ENCODE peak calls at places on chromosomes 3 and 15, in eight cellular contexts. One of them, this sample, is unnamed.

GRCh38 chr15:61530769-61531168 is 301.7 kb upstream of the RORA start:
- DNase-seq in naive thymus-derived CD4-positive, alpha-beta T cell: no peak
- DNase-seq in iPS DF 6.9: peak
- DNase-seq in GF-D8: no peak
- DNase-seq in mammary epithelial cell: peak
- DNase-seq in AG04450: no peak
- DNase-seq in thyroid gland: no peak
- DNase-seq in brain pericyte: no peak
- DNase-seq in this sample: no peak

GRCh38 chr15:69666441-69666882 is 213.8 kb downstream of the RPLP1 start:
- DNase-seq in iPS DF 6.9: no peak
- DNase-seq in mammary epithelial cell: peak
- DNase-seq in AG04450: no peak
- DNase-seq in GF-D8: no peak
- DNase-seq in naive thymus-derived CD4-positive, alpha-beta T cell: no peak
- DNase-seq in brain pericyte: no peak
- DNase-seq in thyroid gland: no peak
- DNase-seq in this sample: peak

GRCh38 chr3:127446756-127447155 is 143.8 kb downstream of the TPRA1 start:
- DNase-seq in brain pericyte: no peak
- DNase-seq in AG04450: no peak
- DNase-seq in iPS DF 6.9: no peak
- DNase-seq in thyroid gland: no peak
- DNase-seq in mammary epithelial cell: no peak
- DNase-seq in naive thymus-derived CD4-positive, alpha-beta T cell: no peak
- DNase-seq in GF-D8: no peak
- DNase-seq in this sample: peak

GRCh38 chr3:126124148-126124868 is 40.4 kb upstream of the SLC41A3 start:
- DNase-seq in GF-D8: no peak
- DNase-seq in naive thymus-derived CD4-positive, alpha-beta T cell: no peak
- DNase-seq in mammary epithelial cell: no peak
- DNase-seq in thyroid gland: no peak
- DNase-seq in AG04450: no peak
- DNase-seq in brain pericyte: no peak
- DNase-seq in iPS DF 6.9: no peak
- DNase-seq in this sample: peak

GRCh38 chr15:75653347-75653913 is 5.7 kb downstream of the SNX33 start:
- DNase-seq in mammary epithelial cell: no peak
- DNase-seq in brain pericyte: no peak
- DNase-seq in thyroid gland: no peak
- DNase-seq in naive thymus-derived CD4-positive, alpha-beta T cell: no peak
- DNase-seq in AG04450: no peak
- DNase-seq in iPS DF 6.9: no peak
- DNase-seq in GF-D8: no peak
- DNase-seq in this sample: no peak

GRCh38 chr3:47082519-47082918 is 81.4 kb downstream of the SETD2 start:
- DNase-seq in thyroid gland: no peak
- DNase-seq in GF-D8: no peak
- DNase-seq in iPS DF 6.9: no peak
- DNase-seq in naive thymus-derived CD4-positive, alpha-beta T cell: no peak
- DNase-seq in brain pericyte: peak
- DNase-seq in AG04450: peak
- DNase-seq in mammary epithelial cell: no peak
- DNase-seq in this sample: no peak

GRCh38 chr3:107251819-107252218 is 125.4 kb upstream of the CCDC54 start:
- DNase-seq in mammary epithelial cell: no peak
- DNase-seq in naive thymus-derived CD4-positive, alpha-beta T cell: no peak
- DNase-seq in AG04450: no peak
- DNase-seq in thyroid gland: no peak
- DNase-seq in iPS DF 6.9: no peak
- DNase-seq in GF-D8: no peak
- DNase-seq in brain pericyte: no peak
- DNase-seq in this sample: no peak

GRCh38 chr3:38738630-38739395 is 77.2 kb downstream of the SCN10A start:
- DNase-seq in iPS DF 6.9: peak
- DNase-seq in thyroid gland: peak
- DNase-seq in GF-D8: no peak
- DNase-seq in AG04450: no peak
- DNase-seq in naive thymus-derived CD4-positive, alpha-beta T cell: no peak
- DNase-seq in brain pericyte: peak
- DNase-seq in mammary epithelial cell: peak
- DNase-seq in this sample: no peak

GRCh38 chr3:180421711-180422110 is 180.3 kb upstream of the TTC14 start:
- DNase-seq in brain pericyte: no peak
- DNase-seq in naive thymus-derived CD4-positive, alpha-beta T cell: no peak
- DNase-seq in thyroid gland: no peak
- DNase-seq in mammary epithelial cell: no peak
- DNase-seq in iPS DF 6.9: no peak
- DNase-seq in AG04450: no peak
- DNase-seq in GF-D8: no peak
- DNase-seq in this sample: no peak

GRCh38 chr3:90035643-90036042 is 928.2 kb downstream of the EPHA3 start:
- DNase-seq in iPS DF 6.9: no peak
- DNase-seq in naive thymus-derived CD4-positive, alpha-beta T cell: no peak
- DNase-seq in brain pericyte: no peak
- DNase-seq in mammary epithelial cell: peak
- DNase-seq in AG04450: no peak
- DNase-seq in GF-D8: no peak
- DNase-seq in thyroid gland: no peak
- DNase-seq in this sample: no peak

GRCh38 chr3:170033489-170033888 is 4.3 kb upstream of the GPR160 start:
- DNase-seq in brain pericyte: no peak
- DNase-seq in naive thymus-derived CD4-positive, alpha-beta T cell: peak
- DNase-seq in iPS DF 6.9: no peak
- DNase-seq in AG04450: no peak
- DNase-seq in mammary epithelial cell: no peak
- DNase-seq in thyroid gland: no peak
- DNase-seq in GF-D8: peak
- DNase-seq in this sample: no peak

GRCh38 chr3:83193526-83193925 is 1432.1 kb upstream of the GBE1 start:
- DNase-seq in AG04450: no peak
- DNase-seq in thyroid gland: no peak
- DNase-seq in naive thymus-derived CD4-positive, alpha-beta T cell: no peak
- DNase-seq in brain pericyte: no peak
- DNase-seq in iPS DF 6.9: no peak
- DNase-seq in mammary epithelial cell: no peak
- DNase-seq in GF-D8: no peak
- DNase-seq in this sample: no peak

GRCh38 chr3:102225407-102226132 is 209.2 kb upstream of the ZPLD1 start:
- DNase-seq in AG04450: peak
- DNase-seq in mammary epithelial cell: peak
- DNase-seq in iPS DF 6.9: no peak
- DNase-seq in brain pericyte: peak
- DNase-seq in GF-D8: no peak
- DNase-seq in thyroid gland: no peak
- DNase-seq in naive thymus-derived CD4-positive, alpha-beta T cell: peak
- DNase-seq in this sample: no peak

GRCh38 chr3:108437439-108437838 is 73.0 kb downstream of the MYH15 start:
- DNase-seq in GF-D8: no peak
- DNase-seq in iPS DF 6.9: no peak
- DNase-seq in thyroid gland: peak
- DNase-seq in naive thymus-derived CD4-positive, alpha-beta T cell: no peak
- DNase-seq in brain pericyte: no peak
- DNase-seq in AG04450: no peak
- DNase-seq in mammary epithelial cell: no peak
- DNase-seq in this sample: no peak

GRCh38 chr3:72154391-72155300 is 369.7 kb upstream of the PROK2 start:
- DNase-seq in GF-D8: no peak
- DNase-seq in thyroid gland: no peak
- DNase-seq in naive thymus-derived CD4-positive, alpha-beta T cell: no peak
- DNase-seq in iPS DF 6.9: no peak
- DNase-seq in AG04450: no peak
- DNase-seq in mammary epithelial cell: no peak
- DNase-seq in brain pericyte: no peak
- DNase-seq in this sample: peak

GRCh38 chr3:194324823-194325327 is 26.3 kb downstream of the CPN2 start:
- DNase-seq in GF-D8: no peak
- DNase-seq in iPS DF 6.9: no peak
- DNase-seq in brain pericyte: no peak
- DNase-seq in thyroid gland: no peak
- DNase-seq in mammary epithelial cell: no peak
- DNase-seq in AG04450: no peak
- DNase-seq in naive thymus-derived CD4-positive, alpha-beta T cell: no peak
- DNase-seq in this sample: no peak

GRCh38 chr3:134543113-134543512 is 57.3 kb downstream of the CEP63 start:
- DNase-seq in thyroid gland: no peak
- DNase-seq in mammary epithelial cell: no peak
- DNase-seq in naive thymus-derived CD4-positive, alpha-beta T cell: no peak
- DNase-seq in brain pericyte: no peak
- DNase-seq in iPS DF 6.9: no peak
- DNase-seq in AG04450: no peak
- DNase-seq in GF-D8: peak
- DNase-seq in this sample: no peak

GRCh38 chr3:8983591-8983990 is 20.3 kb upstream of the RAD18 start:
- DNase-seq in GF-D8: no peak
- DNase-seq in naive thymus-derived CD4-positive, alpha-beta T cell: no peak
- DNase-seq in brain pericyte: no peak
- DNase-seq in thyroid gland: no peak
- DNase-seq in iPS DF 6.9: no peak
- DNase-seq in AG04450: no peak
- DNase-seq in mammary epithelial cell: no peak
- DNase-seq in this sample: no peak

GRCh38 chr3:56700136-56700535 is 17.1 kb upstream of the TASOR start:
- DNase-seq in mammary epithelial cell: peak
- DNase-seq in brain pericyte: no peak
- DNase-seq in iPS DF 6.9: no peak
- DNase-seq in AG04450: no peak
- DNase-seq in thyroid gland: no peak
- DNase-seq in GF-D8: no peak
- DNase-seq in naive thymus-derived CD4-positive, alpha-beta T cell: no peak
- DNase-seq in this sample: no peak

GRCh38 chr15:41564286-41564959 is 5.4 kb downstream of the TYRO3 start:
- DNase-seq in thyroid gland: no peak
- DNase-seq in AG04450: no peak
- DNase-seq in GF-D8: no peak
- DNase-seq in brain pericyte: peak
- DNase-seq in mammary epithelial cell: no peak
- DNase-seq in naive thymus-derived CD4-positive, alpha-beta T cell: no peak
- DNase-seq in iPS DF 6.9: no peak
- DNase-seq in this sample: peak

GRCh38 chr15:41827290-41827879 is 507 bp upstream of the JMJD7 start:
- DNase-seq in mammary epithelial cell: no peak
- DNase-seq in GF-D8: no peak
- DNase-seq in brain pericyte: no peak
- DNase-seq in thyroid gland: peak
- DNase-seq in AG04450: no peak
- DNase-seq in iPS DF 6.9: no peak
- DNase-seq in naive thymus-derived CD4-positive, alpha-beta T cell: no peak
- DNase-seq in this sample: peak

GRCh38 chr3:136893848-136894443 is 31.9 kb downstream of the NCK1 start:
- DNase-seq in thyroid gland: no peak
- DNase-seq in AG04450: peak
- DNase-seq in iPS DF 6.9: no peak
- DNase-seq in GF-D8: no peak
- DNase-seq in brain pericyte: no peak
- DNase-seq in naive thymus-derived CD4-positive, alpha-beta T cell: no peak
- DNase-seq in mammary epithelial cell: peak
- DNase-seq in this sample: no peak

GRCh38 chr3:14146381-14147062 is 21.7 kb downstream of the TMEM43 start:
- DNase-seq in AG04450: no peak
- DNase-seq in iPS DF 6.9: no peak
- DNase-seq in naive thymus-derived CD4-positive, alpha-beta T cell: no peak
- DNase-seq in thyroid gland: no peak
- DNase-seq in brain pericyte: no peak
- DNase-seq in GF-D8: no peak
- DNase-seq in mammary epithelial cell: no peak
- DNase-seq in this sample: no peak

GRCh38 chr15:25905140-25905539 is 42.0 kb upstream of the ATP10A start:
- DNase-seq in brain pericyte: no peak
- DNase-seq in iPS DF 6.9: no peak
- DNase-seq in mammary epithelial cell: no peak
- DNase-seq in thyroid gland: no peak
- DNase-seq in naive thymus-derived CD4-positive, alpha-beta T cell: no peak
- DNase-seq in GF-D8: no peak
- DNase-seq in AG04450: peak
- DNase-seq in this sample: no peak

GRCh38 chr3:135362889-135363288 is 567.8 kb downstream of the EPHB1 start:
- DNase-seq in iPS DF 6.9: no peak
- DNase-seq in brain pericyte: no peak
- DNase-seq in mammary epithelial cell: no peak
- DNase-seq in thyroid gland: no peak
- DNase-seq in AG04450: no peak
- DNase-seq in GF-D8: no peak
- DNase-seq in naive thymus-derived CD4-positive, alpha-beta T cell: no peak
- DNase-seq in this sample: no peak

GRCh38 chr3:148955544-148956346 is 35.6 kb upstream of the GYG1 start:
- DNase-seq in iPS DF 6.9: no peak
- DNase-seq in thyroid gland: peak
- DNase-seq in GF-D8: peak
- DNase-seq in brain pericyte: peak
- DNase-seq in AG04450: peak
- DNase-seq in naive thymus-derived CD4-positive, alpha-beta T cell: peak
- DNase-seq in mammary epithelial cell: peak
- DNase-seq in this sample: peak

GRCh38 chr3:172003146-172003545 is 36.2 kb upstream of the FNDC3B start:
- DNase-seq in GF-D8: no peak
- DNase-seq in iPS DF 6.9: no peak
- DNase-seq in brain pericyte: no peak
- DNase-seq in mammary epithelial cell: no peak
- DNase-seq in thyroid gland: no peak
- DNase-seq in naive thymus-derived CD4-positive, alpha-beta T cell: no peak
- DNase-seq in AG04450: no peak
- DNase-seq in this sample: peak

GRCh38 chr3:42600958-42601675 is 631 bp downstream of the NKTR start:
- DNase-seq in brain pericyte: no peak
- DNase-seq in iPS DF 6.9: peak
- DNase-seq in GF-D8: peak
- DNase-seq in AG04450: peak
- DNase-seq in naive thymus-derived CD4-positive, alpha-beta T cell: no peak
- DNase-seq in thyroid gland: peak
- DNase-seq in mammary epithelial cell: peak
- DNase-seq in this sample: no peak

GRCh38 chr15:89408512-89409183 is 74.0 kb upstream of the POLG start:
- DNase-seq in iPS DF 6.9: no peak
- DNase-seq in brain pericyte: no peak
- DNase-seq in naive thymus-derived CD4-positive, alpha-beta T cell: no peak
- DNase-seq in GF-D8: no peak
- DNase-seq in thyroid gland: no peak
- DNase-seq in mammary epithelial cell: no peak
- DNase-seq in AG04450: no peak
- DNase-seq in this sample: no peak

GRCh38 chr3:20111836-20112235 is 71.6 kb downstream of the KAT2B start:
- DNase-seq in AG04450: no peak
- DNase-seq in naive thymus-derived CD4-positive, alpha-beta T cell: no peak
- DNase-seq in brain pericyte: no peak
- DNase-seq in iPS DF 6.9: no peak
- DNase-seq in thyroid gland: no peak
- DNase-seq in mammary epithelial cell: peak
- DNase-seq in GF-D8: no peak
- DNase-seq in this sample: no peak

GRCh38 chr3:185062221-185062620 is 90.6 kb downstream of the C3orf70 start:
- DNase-seq in brain pericyte: no peak
- DNase-seq in naive thymus-derived CD4-positive, alpha-beta T cell: no peak
- DNase-seq in thyroid gland: no peak
- DNase-seq in mammary epithelial cell: no peak
- DNase-seq in AG04450: no peak
- DNase-seq in GF-D8: no peak
- DNase-seq in iPS DF 6.9: no peak
- DNase-seq in this sample: no peak

GRCh38 chr3:141485578-141486415 is 1.0 kb upstream of the RASA2 start:
- DNase-seq in mammary epithelial cell: peak
- DNase-seq in AG04450: no peak
- DNase-seq in naive thymus-derived CD4-positive, alpha-beta T cell: no peak
- DNase-seq in brain pericyte: no peak
- DNase-seq in iPS DF 6.9: no peak
- DNase-seq in thyroid gland: no peak
- DNase-seq in GF-D8: peak
- DNase-seq in this sample: no peak